ENCODE peak calls at places on chromosome 19, in four cellular contexts. G is stimulated activated CD4-positive, alpha-beta T cell treated with anti-CD3 and anti-CD28 coated beads, TNF-alpha, amount 100 ng/mL, for 1 hour; W is NCI-H524; U is ACHN. I is an unnamed sample.

GRCh38 chr19:48400018-48400742 is 6.7 kb downstream of the GRIN2D start:
- DNase-seq in U (no peak), G (no peak), W (no peak), I (peak)

GRCh38 chr19:17685451-17686026 is 2.6 kb downstream of the UNC13A start:
- DNase-seq in W (no peak), G (no peak), U (no peak), I (no peak)

GRCh38 chr19:13149628-13150186 is 468 bp downstream of the STX10 start:
- DNase-seq in W (no peak), G (no peak), U (peak), I (peak)

GRCh38 chr19:50377051-50377441 is 789 bp downstream of the NR1H2 start:
- DNase-seq in G (peak), U (peak), W (no peak), I (no peak)

GRCh38 chr19:33143897-33144405 is 12.0 kb downstream of the WDR88 start:
- DNase-seq in W (peak), U (peak), G (peak), I (peak)

GRCh38 chr19:24033962-24034342 is 53.0 kb upstream of the ZNF254 start:
- DNase-seq in U (peak), G (no peak), W (peak), I (peak)

GRCh38 chr19:4660181-4660791 is 9.9 kb downstream of the MYDGF start:
- DNase-seq in W (no peak), G (no peak), U (peak), I (peak)

GRCh38 chr19:38194061-38194701 is 29.8 kb downstream of the DPF1 start:
- DNase-seq in U (no peak), W (peak), G (no peak), I (no peak)

GRCh38 chr19:55369651-55370304 is 485 bp downstream of the IL11 start:
- DNase-seq in G (no peak), U (peak), W (peak), I (peak)

GRCh38 chr19:42606660-42607351 is 12.1 kb upstream of the CEACAM8 start:
- DNase-seq in G (peak), W (peak), U (peak), I (peak)

GRCh38 chr19:33812388-33813330 is 16.0 kb downstream of the KCTD15 start:
- DNase-seq in G (no peak), U (no peak), W (no peak), I (no peak)

GRCh38 chr19:49581007-49581508 is at the start of gene PRRG2:
- DNase-seq in G (no peak), U (no peak), W (no peak), I (no peak)

GRCh38 chr19:5193192-5193591 is 147.4 kb downstream of the PTPRS start:
- DNase-seq in G (no peak), U (no peak), W (no peak), I (no peak)

GRCh38 chr19:1624458-1624857 is 19.2 kb upstream of the UQCR11 start:
- DNase-seq in W (peak), U (peak), G (peak), I (peak)

GRCh38 chr19:35353635-35354034 is 4.6 kb upstream of the FFAR3 start:
- DNase-seq in G (no peak), W (no peak), U (no peak), I (no peak)

GRCh38 chr19:33292595-33293254 is 9.6 kb downstream of the CEBPA start:
- DNase-seq in G (no peak), U (no peak), W (no peak), I (peak)

GRCh38 chr19:19105365-19106060 is 32.8 kb downstream of the TMEM161A start:
- DNase-seq in G (no peak), U (no peak), W (no peak), I (peak)

GRCh38 chr19:11191273-11191755 is 6.0 kb downstream of the KANK2 start:
- DNase-seq in G (no peak), W (peak), U (no peak), I (peak)

GRCh38 chr19:19434483-19435045 is 29.1 kb downstream of the GATAD2A start:
- DNase-seq in U (no peak), G (no peak), W (no peak), I (no peak)

GRCh38 chr19:47765522-47766358 is 12.8 kb upstream of the SELENOW start:
- DNase-seq in U (peak), W (no peak), G (no peak), I (peak)

GRCh38 chr19:958967-959685 is 25.0 kb upstream of the WDR18 start:
- DNase-seq in U (no peak), W (no peak), G (peak), I (peak)

GRCh38 chr19:43798026-43798545 is 4.2 kb downstream of the LYPD5 start:
- DNase-seq in U (no peak), W (no peak), G (no peak), I (no peak)

GRCh38 chr19:53333071-53333465 is 481 bp upstream of the ZNF845 start:
- DNase-seq in U (no peak), G (peak), W (no peak), I (no peak)

GRCh38 chr19:12757544-12758274 is 6.1 kb downstream of the BEST2 start:
- DNase-seq in U (peak), W (peak), G (peak), I (peak)

GRCh38 chr19:7720351-7720750 is 11.6 kb downstream of the CLEC4G start:
- DNase-seq in G (no peak), W (no peak), U (no peak), I (no peak)

GRCh38 chr19:34335914-34336313 is 29.1 kb upstream of the GPI start:
- DNase-seq in G (no peak), U (no peak), W (no peak), I (no peak)

GRCh38 chr19:53872762-53873161 is 5.1 kb downstream of the MYADM start:
- DNase-seq in G (no peak), W (no peak), U (no peak), I (no peak)

I was measured in EH.